ENCODE peak calls at places on chromosomes 2 and 18, in six cellular contexts. One of them, this sample, is unnamed.

GRCh38 chr18:59479776-59480175 is 120.7 kb upstream of the LMAN1 start:
- DNase-seq in CD8-positive, alpha-beta memory T cell: no peak
- DNase-seq in adrenal gland: no peak
- DNase-seq in OCI-LY7: no peak
- DNase-seq in mammary epithelial cell: no peak
- DNase-seq in right lobe of liver: no peak
- DNase-seq in this sample: no peak

GRCh38 chr18:68316636-68317035 is 398.3 kb downstream of the TMX3 start:
- DNase-seq in mammary epithelial cell: peak; percentile 5
- DNase-seq in right lobe of liver: no peak
- DNase-seq in CD8-positive, alpha-beta memory T cell: no peak
- DNase-seq in adrenal gland: no peak
- DNase-seq in OCI-LY7: no peak
- DNase-seq in this sample: no peak

GRCh38 chr2:162025121-162025911 is 48.7 kb downstream of the DPP4 start:
- DNase-seq in right lobe of liver: no peak
- DNase-seq in OCI-LY7: no peak
- DNase-seq in CD8-positive, alpha-beta memory T cell: no peak
- DNase-seq in mammary epithelial cell: no peak
- DNase-seq in adrenal gland: no peak
- DNase-seq in this sample: no peak

GRCh38 chr18:74116628-74117554 is 30.7 kb downstream of the FBXO15 start:
- DNase-seq in right lobe of liver: no peak
- DNase-seq in CD8-positive, alpha-beta memory T cell: no peak
- DNase-seq in mammary epithelial cell: peak; percentile 11
- DNase-seq in OCI-LY7: peak; percentile 41
- DNase-seq in adrenal gland: no peak
- DNase-seq in this sample: no peak

GRCh38 chr2:148658807-148659722 is 14.5 kb downstream of the EPC2 start:
- DNase-seq in right lobe of liver: no peak
- DNase-seq in mammary epithelial cell: peak; percentile 67
- DNase-seq in OCI-LY7: no peak
- DNase-seq in CD8-positive, alpha-beta memory T cell: no peak
- DNase-seq in adrenal gland: no peak
- DNase-seq in this sample: no peak

GRCh38 chr18:75365230-75365629 is 62.3 kb downstream of the SMIM21 start:
- DNase-seq in mammary epithelial cell: no peak
- DNase-seq in CD8-positive, alpha-beta memory T cell: no peak
- DNase-seq in right lobe of liver: no peak
- DNase-seq in OCI-LY7: no peak
- DNase-seq in adrenal gland: no peak
- DNase-seq in this sample: no peak

GRCh38 chr18:27413495-27414401 is 228.6 kb upstream of the CHST9 start:
- DNase-seq in adrenal gland: no peak
- DNase-seq in right lobe of liver: no peak
- DNase-seq in CD8-positive, alpha-beta memory T cell: no peak
- DNase-seq in OCI-LY7: no peak
- DNase-seq in mammary epithelial cell: peak; percentile 80
- DNase-seq in this sample: no peak

GRCh38 chr2:158713523-158714138 is 81.5 kb upstream of the DAPL1 start:
- DNase-seq in mammary epithelial cell: no peak
- DNase-seq in adrenal gland: no peak
- DNase-seq in CD8-positive, alpha-beta memory T cell: no peak
- DNase-seq in OCI-LY7: no peak
- DNase-seq in right lobe of liver: no peak
- DNase-seq in this sample: no peak

GRCh38 chr2:27058210-27058609 is 6.7 kb downstream of the AGBL5 start:
- DNase-seq in mammary epithelial cell: no peak
- DNase-seq in adrenal gland: no peak
- DNase-seq in CD8-positive, alpha-beta memory T cell: no peak
- DNase-seq in right lobe of liver: no peak
- DNase-seq in OCI-LY7: no peak
- DNase-seq in this sample: no peak

GRCh38 chr2:97982621-97983020 is 13.1 kb downstream of the TMEM131 start:
- DNase-seq in right lobe of liver: no peak
- DNase-seq in CD8-positive, alpha-beta memory T cell: no peak
- DNase-seq in mammary epithelial cell: no peak
- DNase-seq in OCI-LY7: no peak
- DNase-seq in adrenal gland: no peak
- DNase-seq in this sample: no peak

GRCh38 chr2:18788590-18788989 is 199.2 kb upstream of the NT5C1B start:
- DNase-seq in right lobe of liver: peak; percentile 52
- DNase-seq in OCI-LY7: no peak
- DNase-seq in adrenal gland: peak; percentile 46
- DNase-seq in mammary epithelial cell: no peak
- DNase-seq in CD8-positive, alpha-beta memory T cell: no peak
- DNase-seq in this sample: no peak

GRCh38 chr2:158619496-158619895 is 162.7 kb downstream of the PKP4 start:
- DNase-seq in right lobe of liver: no peak
- DNase-seq in adrenal gland: no peak
- DNase-seq in CD8-positive, alpha-beta memory T cell: no peak
- DNase-seq in OCI-LY7: no peak
- DNase-seq in mammary epithelial cell: peak; percentile 73
- DNase-seq in this sample: no peak

GRCh38 chr18:12839057-12839525 is 44.9 kb downstream of the PTPN2 start:
- DNase-seq in CD8-positive, alpha-beta memory T cell: no peak
- DNase-seq in OCI-LY7: peak; percentile 84
- DNase-seq in right lobe of liver: no peak
- DNase-seq in adrenal gland: no peak
- DNase-seq in mammary epithelial cell: peak; percentile 78
- DNase-seq in this sample: no peak

DNA sequence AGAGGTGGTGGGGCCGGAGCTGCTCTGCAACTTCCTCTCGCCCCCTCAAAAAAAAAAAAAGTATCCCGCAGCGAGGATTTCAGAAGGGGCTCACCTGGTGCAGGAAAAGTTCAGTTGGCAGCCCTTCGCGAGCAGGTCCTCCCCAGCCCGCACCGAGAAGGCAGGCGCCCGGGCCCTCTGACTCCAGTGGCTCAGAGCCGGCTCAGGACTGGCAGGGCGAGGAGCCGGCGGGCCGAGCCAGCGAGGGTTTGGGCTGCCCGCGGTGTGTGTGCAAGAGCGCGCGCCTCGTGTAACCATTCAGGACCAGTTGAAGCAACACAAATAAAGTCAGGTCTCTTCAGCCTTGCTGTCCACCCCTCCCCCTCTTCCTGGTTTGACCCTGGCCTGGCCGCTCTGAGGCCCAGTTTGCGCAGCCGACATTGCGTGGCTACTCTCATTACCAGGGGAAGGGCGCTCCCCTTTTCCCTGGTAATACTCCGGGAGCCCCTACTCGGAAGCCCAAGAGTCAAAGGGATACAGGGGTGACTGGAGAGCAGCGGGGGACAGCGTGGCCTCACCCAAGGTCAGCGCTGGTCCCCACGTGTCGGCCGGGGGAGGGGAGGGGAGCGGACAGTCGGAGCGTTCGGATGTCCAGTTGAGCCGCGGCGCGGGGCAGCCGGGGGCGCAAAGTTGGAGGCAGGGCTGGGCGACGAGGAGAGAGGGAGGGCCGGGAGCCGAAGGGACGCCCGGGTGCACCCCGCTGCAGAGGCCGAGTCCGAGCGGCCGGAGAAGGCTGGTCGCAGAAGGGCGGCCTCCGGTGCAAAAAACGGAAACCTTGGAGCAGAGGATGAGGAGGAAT is 12.3 kb downstream of the EN1 start:
- DNase-seq in CD8-positive, alpha-beta memory T cell: no peak
- DNase-seq in OCI-LY7: no peak
- DNase-seq in adrenal gland: no peak
- DNase-seq in right lobe of liver: no peak
- DNase-seq in mammary epithelial cell: no peak
- DNase-seq in this sample: no peak
- H3K4me3 ChIP-seq in CD8-positive, alpha-beta memory T cell: no peak overlapping the region
- H3K4me3 ChIP-seq in OCI-LY7: no peak overlapping the region
- H3K4me3 ChIP-seq in adrenal gland: peak overlapping the region; percentile 54
- H3K4me3 ChIP-seq in right lobe of liver: peak overlapping the region; percentile 26
- H3K4me3 ChIP-seq in mammary epithelial cell: peak overlapping the region; percentile 28
- H3K4me3 ChIP-seq in this sample: peak overlapping the region; percentile 44

GRCh38 chr2:46702537-46702936 is 213.1 kb downstream of the MCFD2 start:
- DNase-seq in CD8-positive, alpha-beta memory T cell: no peak
- DNase-seq in adrenal gland: no peak
- DNase-seq in right lobe of liver: no peak
- DNase-seq in mammary epithelial cell: no peak
- DNase-seq in OCI-LY7: no peak
- DNase-seq in this sample: no peak
- H3K4me3 ChIP-seq in CD8-positive, alpha-beta memory T cell: no peak overlapping the region
- H3K4me3 ChIP-seq in adrenal gland: no peak overlapping the region
- H3K4me3 ChIP-seq in right lobe of liver: no peak overlapping the region
- H3K4me3 ChIP-seq in mammary epithelial cell: no peak overlapping the region
- H3K4me3 ChIP-seq in OCI-LY7: no peak overlapping the region
- H3K4me3 ChIP-seq in this sample: no peak overlapping the region

GRCh38 chr2:237721828-237722227 is 76.8 kb upstream of the RBM44 start:
- DNase-seq in mammary epithelial cell: no peak
- DNase-seq in adrenal gland: no peak
- DNase-seq in OCI-LY7: no peak
- DNase-seq in CD8-positive, alpha-beta memory T cell: no peak
- DNase-seq in right lobe of liver: peak; percentile 15
- DNase-seq in this sample: no peak
- H3K4me3 ChIP-seq in mammary epithelial cell: no peak overlapping the region
- H3K4me3 ChIP-seq in adrenal gland: no peak overlapping the region
- H3K4me3 ChIP-seq in OCI-LY7: no peak overlapping the region
- H3K4me3 ChIP-seq in CD8-positive, alpha-beta memory T cell: no peak overlapping the region
- H3K4me3 ChIP-seq in right lobe of liver: no peak overlapping the region
- H3K4me3 ChIP-seq in this sample: no peak overlapping the region

DNA sequence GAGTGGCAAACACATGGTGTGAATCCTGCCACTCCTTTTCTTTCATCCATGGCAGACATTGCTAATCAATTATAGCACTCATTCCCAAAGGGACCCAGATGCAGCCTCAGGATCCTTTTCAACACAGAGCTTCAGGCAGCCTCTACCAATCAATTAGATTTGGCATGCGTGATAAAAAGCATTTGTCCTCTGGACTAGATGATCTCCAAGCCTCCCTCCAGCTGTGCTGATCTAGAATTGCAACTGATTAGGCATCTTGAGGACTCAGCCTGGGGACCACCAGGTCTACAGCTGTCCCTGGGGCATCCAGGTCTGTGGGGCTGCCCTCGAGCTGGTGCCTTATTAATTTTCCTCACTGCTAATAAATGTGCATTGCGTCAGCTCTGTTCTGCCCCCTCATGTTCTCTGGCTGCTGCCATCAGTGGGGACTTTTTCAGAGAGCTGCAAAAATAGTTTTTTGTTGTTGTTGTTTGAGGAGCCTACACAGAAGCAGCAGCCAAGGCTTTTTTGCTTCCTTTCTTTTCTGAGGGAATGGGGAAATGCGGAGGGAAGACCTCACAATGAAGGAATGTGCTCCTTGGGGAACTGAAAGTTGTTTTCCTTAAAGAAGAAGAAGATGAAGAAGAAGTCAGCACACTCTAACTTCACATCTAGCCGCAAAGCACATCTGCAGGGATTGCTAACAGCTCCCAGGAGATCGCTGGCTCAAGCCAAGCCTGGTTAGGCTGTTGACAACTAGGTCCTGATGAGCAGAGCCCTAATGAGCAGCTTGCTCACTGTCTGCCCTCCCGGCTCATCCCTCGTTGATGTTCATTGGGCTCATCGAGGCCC is 8.8 kb upstream of the ATOH8 start:
- DNase-seq in adrenal gland: peak; percentile 40
- DNase-seq in OCI-LY7: no peak
- DNase-seq in CD8-positive, alpha-beta memory T cell: no peak
- DNase-seq in right lobe of liver: no peak
- DNase-seq in mammary epithelial cell: no peak
- DNase-seq in this sample: peak; percentile 43
- H3K4me3 ChIP-seq in adrenal gland: no peak overlapping the region
- H3K4me3 ChIP-seq in OCI-LY7: no peak overlapping the region
- H3K4me3 ChIP-seq in CD8-positive, alpha-beta memory T cell: no peak overlapping the region
- H3K4me3 ChIP-seq in right lobe of liver: no peak overlapping the region
- H3K4me3 ChIP-seq in mammary epithelial cell: no peak overlapping the region
- H3K4me3 ChIP-seq in this sample: no peak overlapping the region

GRCh38 chr2:150046211-150046610 is 441.3 kb downstream of the RND3 start:
- DNase-seq in OCI-LY7: no peak
- DNase-seq in right lobe of liver: no peak
- DNase-seq in mammary epithelial cell: no peak
- DNase-seq in adrenal gland: no peak
- DNase-seq in CD8-positive, alpha-beta memory T cell: no peak
- DNase-seq in this sample: no peak
- H3K4me3 ChIP-seq in OCI-LY7: no peak overlapping the region
- H3K4me3 ChIP-seq in right lobe of liver: no peak overlapping the region
- H3K4me3 ChIP-seq in mammary epithelial cell: no peak overlapping the region
- H3K4me3 ChIP-seq in adrenal gland: no peak overlapping the region
- H3K4me3 ChIP-seq in CD8-positive, alpha-beta memory T cell: no peak overlapping the region
- H3K4me3 ChIP-seq in this sample: no peak overlapping the region

GRCh38 chr2:217283505-217283904 is 423.6 kb upstream of the TNP1 start:
- DNase-seq in OCI-LY7: no peak
- DNase-seq in mammary epithelial cell: no peak
- DNase-seq in adrenal gland: peak; percentile 24
- DNase-seq in CD8-positive, alpha-beta memory T cell: no peak
- DNase-seq in right lobe of liver: no peak
- DNase-seq in this sample: no peak
- H3K4me3 ChIP-seq in OCI-LY7: no peak overlapping the region
- H3K4me3 ChIP-seq in mammary epithelial cell: no peak overlapping the region
- H3K4me3 ChIP-seq in adrenal gland: no peak overlapping the region
- H3K4me3 ChIP-seq in CD8-positive, alpha-beta memory T cell: no peak overlapping the region
- H3K4me3 ChIP-seq in right lobe of liver: no peak overlapping the region
- H3K4me3 ChIP-seq in this sample: no peak overlapping the region

GRCh38 chr2:9524291-9524690 is 31.3 kb downstream of the ADAM17 start:
- DNase-seq in right lobe of liver: no peak
- DNase-seq in CD8-positive, alpha-beta memory T cell: no peak
- DNase-seq in OCI-LY7: no peak
- DNase-seq in mammary epithelial cell: no peak
- DNase-seq in adrenal gland: no peak
- DNase-seq in this sample: no peak
- H3K4me3 ChIP-seq in right lobe of liver: no peak overlapping the region
- H3K4me3 ChIP-seq in CD8-positive, alpha-beta memory T cell: no peak overlapping the region
- H3K4me3 ChIP-seq in OCI-LY7: no peak overlapping the region
- H3K4me3 ChIP-seq in mammary epithelial cell: no peak overlapping the region
- H3K4me3 ChIP-seq in adrenal gland: no peak overlapping the region
- H3K4me3 ChIP-seq in this sample: no peak overlapping the region

DNA sequence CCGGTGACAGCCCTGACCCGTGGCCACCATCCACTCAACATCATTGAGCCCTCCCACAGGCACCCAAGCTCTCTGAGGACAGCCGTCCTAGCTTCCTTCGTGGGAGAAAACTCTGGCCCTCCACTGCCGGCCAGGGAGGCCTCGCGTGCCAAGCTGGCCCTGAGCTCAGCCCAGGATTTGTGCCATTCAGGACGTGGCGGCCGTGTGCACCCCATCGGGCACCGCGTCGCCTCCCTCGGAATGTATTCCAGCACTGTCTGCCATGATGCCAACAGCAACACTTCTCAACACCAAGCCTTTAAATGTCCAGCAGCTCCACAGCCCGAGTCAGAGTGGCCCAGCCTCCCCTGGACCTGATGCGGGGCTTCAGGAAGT is 35.7 kb downstream of the ZNF516 start:
- DNase-seq in OCI-LY7: no peak
- DNase-seq in mammary epithelial cell: no peak
- DNase-seq in right lobe of liver: no peak
- DNase-seq in CD8-positive, alpha-beta memory T cell: no peak
- DNase-seq in adrenal gland: no peak
- DNase-seq in this sample: peak; percentile 43
- H3K4me3 ChIP-seq in OCI-LY7: no peak overlapping the region
- H3K4me3 ChIP-seq in mammary epithelial cell: peak overlapping the region; percentile 23
- H3K4me3 ChIP-seq in right lobe of liver: no peak overlapping the region
- H3K4me3 ChIP-seq in CD8-positive, alpha-beta memory T cell: no peak overlapping the region
- H3K4me3 ChIP-seq in adrenal gland: peak overlapping the region; percentile 27
- H3K4me3 ChIP-seq in this sample: no peak overlapping the region

GRCh38 chr2:153871231-153872221 is at the start of gene GALNT13:
- DNase-seq in adrenal gland: peak; percentile 24
- DNase-seq in mammary epithelial cell: peak; percentile 22
- DNase-seq in right lobe of liver: no peak
- DNase-seq in OCI-LY7: no peak
- DNase-seq in CD8-positive, alpha-beta memory T cell: no peak
- DNase-seq in this sample: peak; percentile 79
- H3K4me3 ChIP-seq in adrenal gland: peak within 1 kb of the TSS; percentile 29
- H3K4me3 ChIP-seq in mammary epithelial cell: no peak within 1 kb of the TSS
- H3K4me3 ChIP-seq in right lobe of liver: no peak within 1 kb of the TSS
- H3K4me3 ChIP-seq in OCI-LY7: no peak within 1 kb of the TSS
- H3K4me3 ChIP-seq in CD8-positive, alpha-beta memory T cell: no peak within 1 kb of the TSS
- H3K4me3 ChIP-seq in this sample: peak within 1 kb of the TSS; percentile 39

GRCh38 chr2:121282800-121283382 is 2.1 kb downstream of the TFCP2L1 start:
- DNase-seq in CD8-positive, alpha-beta memory T cell: no peak
- DNase-seq in adrenal gland: no peak
- DNase-seq in right lobe of liver: no peak
- DNase-seq in OCI-LY7: no peak
- DNase-seq in mammary epithelial cell: no peak
- DNase-seq in this sample: peak; percentile 73
- H3K4me3 ChIP-seq in CD8-positive, alpha-beta memory T cell: no peak overlapping the region
- H3K4me3 ChIP-seq in adrenal gland: no peak overlapping the region
- H3K4me3 ChIP-seq in right lobe of liver: no peak overlapping the region
- H3K4me3 ChIP-seq in OCI-LY7: no peak overlapping the region
- H3K4me3 ChIP-seq in mammary epithelial cell: peak overlapping the region; percentile 74
- H3K4me3 ChIP-seq in this sample: peak overlapping the region; percentile 58

This sample was measured in upper lobe of right lung.